ENCODE peak calls at places on chromosomes 3 and 15, in eight cellular contexts. O is mesenchymal stem cell; M is heart left ventricle; T is CD8-positive, alpha-beta T cell; L is testis; S is naive thymus-derived CD4-positive, alpha-beta T cell; U is AG10803; J is small intestine. Y is an unnamed sample.

GRCh38 chr3:151460240-151460639 is 621 bp downstream of the IGSF10 start:
- DNase-seq in O (no peak), M (no peak), T (no peak), L (no peak), S (no peak), U (peak), J (no peak), Y (peak)

GRCh38 chr15:46312133-46312740 is 677.4 kb downstream of the SQOR start:
- DNase-seq in O (peak), M (peak), T (peak), L (peak), S (peak), U (peak), J (peak), Y (peak)

GRCh38 chr3:85572426-85572825 is 613.6 kb downstream of the CADM2 start:
- DNase-seq in O (no peak), M (no peak), T (no peak), L (no peak), S (no peak), U (no peak), J (peak), Y (no peak)

GRCh38 chr3:72892081-72892763 is 4.4 kb downstream of the GXYLT2 start:
- DNase-seq in O (peak), M (no peak), T (no peak), L (peak), S (no peak), U (peak), J (no peak), Y (peak)

GRCh38 chr3:173399001-173399400 is 1.5 kb downstream of the NLGN1 start:
- DNase-seq in O (no peak), M (no peak), T (no peak), L (no peak), S (no peak), U (no peak), J (no peak), Y (no peak)

GRCh38 chr3:46400000-46400734 is 6.7 kb downstream of the CCR5AS start:
- DNase-seq in O (peak), M (no peak), T (no peak), L (no peak), S (no peak), U (peak), J (no peak), Y (peak)

GRCh38 chr3:112134335-112135124 is 1.5 kb upstream of the GCSAM start:
- DNase-seq in O (no peak), M (no peak), T (no peak), L (no peak), S (no peak), U (no peak), J (peak), Y (peak)

GRCh38 chr3:10319804-10320203 is 1.1 kb downstream of the SEC13 start:
- DNase-seq in O (peak), M (no peak), T (no peak), L (no peak), S (no peak), U (peak), J (no peak), Y (no peak)

GRCh38 chr15:96171271-96171739 is 159.2 kb upstream of the NR2F2 start:
- DNase-seq in O (no peak), M (no peak), T (no peak), L (no peak), S (no peak), U (no peak), J (no peak), Y (no peak)

GRCh38 chr3:44065311-44065710 is 176.4 kb upstream of the TOPAZ1 start:
- DNase-seq in O (no peak), M (no peak), T (no peak), L (no peak), S (no peak), U (peak), J (peak), Y (peak)

GRCh38 chr3:23114479-23114878 is 88.6 kb upstream of the UBE2E2 start:
- DNase-seq in O (no peak), M (no peak), T (no peak), L (no peak), S (no peak), U (no peak), J (no peak), Y (peak)

GRCh38 chr3:48338635-48339034 is 5.2 kb upstream of the SPINK8 start:
- DNase-seq in O (no peak), M (no peak), T (no peak), L (peak), S (no peak), U (no peak), J (no peak), Y (no peak)

GRCh38 chr3:52444860-52445793 is at the start of gene SEMA3G:
- DNase-seq in O (peak), M (peak), T (peak), L (peak), S (peak), U (peak), J (peak), Y (peak)

GRCh38 chr3:60579734-60580133 is 671.5 kb downstream of the FHIT start:
- DNase-seq in O (peak), M (no peak), T (no peak), L (no peak), S (no peak), U (peak), J (no peak), Y (peak)

GRCh38 chr15:68700395-68701123 is 120.1 kb downstream of the ANP32A start:
- DNase-seq in O (peak), M (peak), T (no peak), L (peak), S (no peak), U (peak), J (no peak), Y (peak)

GRCh38 chr3:29639621-29640290 is 358.9 kb downstream of the RBMS3 start:
- DNase-seq in O (peak), M (no peak), T (no peak), L (no peak), S (no peak), U (peak), J (no peak), Y (peak)

GRCh38 chr3:178583963-178584575 is 47.8 kb downstream of the KCNMB2 start:
- DNase-seq in O (no peak), M (no peak), T (no peak), L (no peak), S (no peak), U (no peak), J (no peak), Y (no peak)

GRCh38 chr3:195881276-195881988 is 26.9 kb downstream of the TNK2 start:
- DNase-seq in O (no peak), M (no peak), T (no peak), L (no peak), S (no peak), U (no peak), J (no peak), Y (no peak)

GRCh38 chr3:190673157-190673556 is 159.3 kb downstream of the IL1RAP start:
- DNase-seq in O (peak), M (no peak), T (no peak), L (no peak), S (no peak), U (peak), J (no peak), Y (peak)

GRCh38 chr3:134852893-134853351 is 57.9 kb downstream of the EPHB1 start:
- DNase-seq in O (no peak), M (no peak), T (no peak), L (no peak), S (no peak), U (no peak), J (no peak), Y (no peak)

GRCh38 chr3:105354429-105354828 is 12.3 kb upstream of the ALCAM start:
- DNase-seq in O (peak), M (no peak), T (no peak), L (no peak), S (no peak), U (no peak), J (no peak), Y (no peak)

GRCh38 chr15:75234191-75234810 is 23.8 kb upstream of the GOLGA6C start:
- DNase-seq in O (no peak), M (no peak), T (no peak), L (no peak), S (no peak), U (no peak), J (no peak), Y (no peak)

GRCh38 chr3:97885931-97886824 is 64.4 kb downstream of the CRYBG3 start:
- DNase-seq in O (no peak), M (no peak), T (no peak), L (no peak), S (no peak), U (peak), J (no peak), Y (no peak)

GRCh38 chr3:196181127-196181546 is 30.1 kb downstream of the ZDHHC19 start:
- DNase-seq in O (no peak), M (no peak), T (no peak), L (no peak), S (no peak), U (no peak), J (no peak), Y (no peak)

GRCh38 chr3:99542771-99543518 is 95.4 kb upstream of the COL8A1 start:
- DNase-seq in O (no peak), M (no peak), T (no peak), L (no peak), S (no peak), U (no peak), J (no peak), Y (no peak)

GRCh38 chr15:74213858-74214284 is 11.3 kb upstream of the STRA6 start:
- DNase-seq in O (no peak), M (no peak), T (no peak), L (no peak), S (no peak), U (no peak), J (no peak), Y (no peak)

GRCh38 chr3:147614210-147614609 is 205.0 kb downstream of the ZIC1 start:
- DNase-seq in O (no peak), M (no peak), T (no peak), L (no peak), S (no peak), U (peak), J (no peak), Y (no peak)

GRCh38 chr15:80891006-80891405 is 98.6 kb downstream of the MESD start:
- DNase-seq in O (no peak), M (no peak), T (no peak), L (no peak), S (no peak), U (peak), J (no peak), Y (peak)

GRCh38 chr15:43440721-43441281 is 52.2 kb downstream of the TP53BP1 start:
- DNase-seq in O (peak), M (peak), T (no peak), L (peak), S (peak), U (peak), J (peak), Y (peak)

GRCh38 chr3:42640771-42641370 is 12.6 kb upstream of the ZBTB47 start:
- DNase-seq in O (no peak), M (no peak), T (no peak), L (no peak), S (no peak), U (no peak), J (no peak), Y (no peak)

GRCh38 chr15:73936181-73936580 is 9.9 kb downstream of the LOXL1 start:
- DNase-seq in O (peak), M (no peak), T (no peak), L (no peak), S (no peak), U (peak), J (peak), Y (peak)

GRCh38 chr3:149967067-149967685 is 3.5 kb downstream of the PFN2 start:
- DNase-seq in O (peak), M (no peak), T (no peak), L (no peak), S (peak), U (peak), J (peak), Y (peak)

GRCh38 chr3:107367353-107367752 is 9.9 kb upstream of the CCDC54 start:
- DNase-seq in O (peak), M (no peak), T (no peak), L (no peak), S (no peak), U (peak), J (no peak), Y (peak)

GRCh38 chr3:107370902-107371301 is 6.3 kb upstream of the CCDC54 start:
- DNase-seq in O (no peak), M (no peak), T (no peak), L (no peak), S (no peak), U (no peak), J (no peak), Y (no peak)

GRCh38 chr3:107372506-107372905 is 4.7 kb upstream of the CCDC54 start:
- DNase-seq in O (no peak), M (no peak), T (no peak), L (no peak), S (no peak), U (no peak), J (no peak), Y (no peak)

GRCh38 chr3:107368999-107369398 is 8.2 kb upstream of the CCDC54 start:
- DNase-seq in O (no peak), M (no peak), T (no peak), L (no peak), S (no peak), U (no peak), J (no peak), Y (no peak)

DNA sequence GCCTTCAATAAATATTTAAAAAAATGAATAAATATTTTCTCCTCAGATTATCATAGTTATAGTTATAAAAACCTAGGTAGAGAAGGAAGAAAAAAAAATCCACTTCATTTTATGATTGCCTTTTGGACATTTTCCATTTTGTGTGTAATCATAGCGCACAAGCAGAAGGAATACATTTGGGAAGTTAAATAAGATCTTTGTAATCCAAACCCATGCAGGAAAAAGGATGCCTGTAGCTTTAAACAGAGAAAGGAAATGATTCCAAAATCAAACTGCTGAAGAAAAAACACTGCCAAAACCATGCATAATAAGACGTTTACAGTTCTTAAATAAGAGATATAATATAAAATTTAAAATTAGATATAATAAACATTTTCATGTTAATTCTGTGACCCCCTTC is 7.4 kb upstream of the CCDC54 start:
- DNase-seq in O (no peak), M (no peak), T (no peak), L (no peak), S (no peak), U (peak), J (no peak), Y (peak)
- H3K4me3 ChIP-seq in O (no peak), M (no peak), T (no peak), L (no peak), S (no peak), U (no peak), J (no peak), Y (no peak)

GRCh38 chr15:39584266-39584659 is 3.4 kb downstream of the THBS1 start:
- DNase-seq in O (no peak), M (no peak), T (no peak), L (no peak), S (no peak), U (no peak), J (no peak), Y (no peak)
- H3K4me3 ChIP-seq in O (peak), M (peak), T (no peak), L (no peak), S (no peak), U (peak), J (peak), Y (peak)

GRCh38 chr3:187042874-187043458 is 96.3 kb downstream of the RPL39L start:
- DNase-seq in O (no peak), M (no peak), T (no peak), L (no peak), S (no peak), U (no peak), J (no peak), Y (no peak)
- H3K4me3 ChIP-seq in O (no peak), M (no peak), T (no peak), L (no peak), S (no peak), U (no peak), J (no peak), Y (no peak)

GRCh38 chr15:77076325-77076915 is 5.5 kb upstream of the TSPAN3 start:
- DNase-seq in O (no peak), M (no peak), T (no peak), L (no peak), S (no peak), U (peak), J (no peak), Y (no peak)

GRCh38 chr15:77070500-77071337 is at the start of gene TSPAN3:
- DNase-seq in O (peak), M (peak), T (peak), L (peak), S (peak), U (peak), J (peak), Y (peak)

GRCh38 chr15:77074350-77074749 is 3.4 kb upstream of the TSPAN3 start:
- DNase-seq in O (no peak), M (no peak), T (no peak), L (no peak), S (no peak), U (no peak), J (no peak), Y (no peak)

GRCh38 chr15:77071338-77072223 is 672 bp upstream of the TSPAN3 start:
- DNase-seq in O (no peak), M (no peak), T (no peak), L (no peak), S (no peak), U (peak), J (no peak), Y (peak)

GRCh38 chr15:77075528-77075927 is 4.6 kb upstream of the TSPAN3 start:
- DNase-seq in O (no peak), M (no peak), T (no peak), L (peak), S (no peak), U (peak), J (no peak), Y (no peak)
- H3K4me3 ChIP-seq in O (no peak), M (no peak), T (no peak), L (no peak), S (no peak), U (no peak), J (no peak), Y (no peak)